ENCODE peak calls at places on chromosomes 4 and X, in nine cellular contexts. H is cardiac muscle cell; L is activated CD8-positive, alpha-beta memory T cell treated with anti-CD3 and anti-CD28 coated beads, Interleukin-2, amount 10 ng/mL, durations not matched to agents 7 days and 5 days; A is GM12864; V is substantia nigra; J is SK-MEL-5; B is AG08396; Q is ELR; K is tibial nerve. Z is an unnamed sample.

GRCh38 chr4:3290476-3290875 is 2.3 kb upstream of the RGS12 start:
- DNase-seq in V (no peak), Q (no peak), K (no peak), B (no peak), L (peak), J (no peak), H (no peak), A (no peak), Z (no peak)

GRCh38 chrX:140762061-140762460 is 52.5 kb downstream of the LINC00632 start:
- DNase-seq in V (peak), J (peak), H (peak), A (no peak), L (peak), B (peak), Q (peak), K (no peak), Z (peak)

GRCh38 chrX:57286507-57287251 is at the start of gene FAAH2:
- DNase-seq in A (peak), K (no peak), J (no peak), B (no peak), L (peak), V (no peak), Q (no peak), H (no peak), Z (peak)

GRCh38 chrX:124406294-124407013 is 60.1 kb downstream of the SH2D1A start:
- DNase-seq in Q (peak), K (no peak), H (peak), J (peak), L (peak), B (peak), V (peak), A (no peak), Z (peak)

GRCh38 chr4:144507309-144508101 is 138.5 kb upstream of the HHIP start:
- DNase-seq in Q (peak), B (no peak), V (no peak), A (no peak), L (no peak), J (no peak), K (no peak), H (peak), Z (no peak)

GRCh38 chr4:3291969-3292570 is 751 bp upstream of the RGS12 start:
- DNase-seq in J (peak), A (no peak), H (peak), B (peak), V (peak), L (peak), K (no peak), Q (peak), Z (no peak)

GRCh38 chr4:24001945-24002640 is 112.2 kb upstream of the PPARGC1A start:
- DNase-seq in K (no peak), H (no peak), V (no peak), A (no peak), L (no peak), J (no peak), B (no peak), Q (peak), Z (no peak)

GRCh38 chrX:154460326-154460725 is 2.2 kb downstream of the PLXNA3 start:
- DNase-seq in Q (no peak), A (no peak), H (no peak), V (no peak), B (no peak), L (no peak), J (no peak), K (no peak), Z (no peak)

GRCh38 chrX:133921764-133922389 is 63.5 kb downstream of the GPC3 start:
- DNase-seq in J (peak), H (peak), Q (peak), B (peak), L (peak), V (no peak), K (no peak), A (no peak), Z (peak)

GRCh38 chrX:5122181-5122678 is 1106.4 kb downstream of the NLGN4X start:
- DNase-seq in A (no peak), B (no peak), V (no peak), H (no peak), L (no peak), J (no peak), Q (no peak), K (no peak), Z (no peak)

GRCh38 chr4:184968784-184969201 is 49.5 kb upstream of the HELT start:
- DNase-seq in J (no peak), B (no peak), V (no peak), K (no peak), H (no peak), A (no peak), L (peak), Q (no peak), Z (no peak)

GRCh38 chr4:6383929-6384328 is 88.5 kb downstream of the PPP2R2C start:
- DNase-seq in A (no peak), H (no peak), K (no peak), Q (no peak), L (no peak), J (no peak), B (no peak), V (no peak), Z (no peak)

GRCh38 chrX:69616520-69617203 is 749 bp downstream of the EDA start:
- DNase-seq in V (no peak), L (no peak), K (no peak), B (no peak), J (no peak), Q (no peak), A (no peak), H (peak), Z (no peak)

GRCh38 chr4:182448281-182449151 is 205.3 kb downstream of the TENM3 start:
- DNase-seq in Q (peak), J (peak), H (peak), A (no peak), B (peak), K (peak), L (peak), V (peak), Z (peak)

GRCh38 chr4:155248002-155248896 is 39.8 kb downstream of the NPY2R start:
- DNase-seq in H (no peak), A (no peak), K (no peak), Q (no peak), L (no peak), J (no peak), B (no peak), V (no peak), Z (no peak)

GRCh38 chrX:136954930-136955329 is 74.4 kb upstream of the RBMX start:
- DNase-seq in H (peak), Q (peak), B (peak), K (no peak), L (no peak), J (peak), A (no peak), V (no peak), Z (peak)

GRCh38 chrX:1593286-1594271 is 2.2 kb downstream of the AKAP17A start:
- DNase-seq in J (no peak), H (no peak), K (no peak), Q (no peak), B (no peak), L (no peak), V (no peak), A (no peak), Z (no peak)

GRCh38 chr4:10981611-10982010 is 297.0 kb upstream of the CLNK start:
- DNase-seq in V (no peak), A (no peak), B (no peak), J (no peak), L (no peak), Q (no peak), H (no peak), K (no peak), Z (no peak)

GRCh38 chr4:174394915-174395314 is 111.2 kb downstream of the CEP44 start:
- DNase-seq in L (no peak), Q (peak), V (no peak), H (peak), K (no peak), B (peak), J (no peak), A (no peak), Z (peak)

GRCh38 chrX:1222511-1223252 is 10.2 kb upstream of the CRLF2 start:
- DNase-seq in J (no peak), Q (peak), H (no peak), K (no peak), A (no peak), L (no peak), V (no peak), B (no peak), Z (peak)

GRCh38 chr4:153109296-153109868 is 94.9 kb upstream of the TRIM2 start:
- DNase-seq in K (no peak), H (no peak), B (no peak), Q (no peak), L (no peak), A (no peak), V (no peak), J (no peak), Z (no peak)